ENCODE peak calls at places on chromosomes 6 and 20, in ten cellular contexts. N, U, D, I, X, M, O, G, T and S are unnamed samples.

GRCh38 chr20:9501473-9501872 is 12.9 kb upstream of the LAMP5 start:
- DNase-seq in U (no peak), M (no peak), I (no peak), G (no peak), T (no peak), N (no peak), D (no peak), O (no peak), X (no peak), S (no peak)

GRCh38 chr6:168892031-168892430 is 361.6 kb downstream of the THBS2 start:
- DNase-seq in M (no peak), I (no peak), X (no peak), N (peak; percentile 21), U (no peak), G (no peak), T (no peak), D (no peak), O (no peak), S (no peak)

GRCh38 chr6:107318100-107318736 is 141.1 kb downstream of the PDSS2 start:
- DNase-seq in U (peak; percentile 64), D (peak; percentile 79), G (peak; percentile 49), X (peak; percentile 80), O (peak; percentile 27), N (peak; percentile 82), T (peak; percentile 35), I (peak; percentile 72), M (peak; percentile 27), S (no peak)

GRCh38 chr20:25282796-25283195 is 34.9 kb downstream of the PYGB start:
- DNase-seq in U (no peak), D (no peak), O (no peak), T (peak; percentile 15), X (no peak), G (no peak), M (no peak), I (no peak), N (no peak), S (peak; percentile 29)

GRCh38 chr6:128311944-128312570 is 208.3 kb downstream of the PTPRK start:
- DNase-seq in T (no peak), M (no peak), I (no peak), O (no peak), U (no peak), N (no peak), X (no peak), D (no peak), G (no peak), S (no peak)

GRCh38 chr20:17295991-17296390 is 69.2 kb downstream of the PCSK2 start:
- DNase-seq in M (no peak), X (no peak), I (no peak), U (no peak), O (no peak), G (no peak), D (no peak), T (no peak), N (no peak), S (no peak)

GRCh38 chr6:73236147-73236750 is 11.0 kb upstream of the KHDC1L start:
- DNase-seq in T (no peak), U (no peak), X (no peak), D (no peak), O (no peak), N (no peak), G (no peak), I (no peak), M (no peak), S (no peak)

GRCh38 chr6:118893095-118893881 is 664 bp upstream of the ASF1A start:
- DNase-seq in T (peak; percentile 31), N (peak; percentile 74), D (no peak), G (peak; percentile 41), U (no peak), X (peak; percentile 82), M (no peak), I (no peak), O (no peak), S (no peak)

GRCh38 chr6:84411060-84411629 is 183.7 kb upstream of the CEP162 start:
- DNase-seq in M (no peak), T (no peak), G (no peak), N (no peak), I (no peak), U (no peak), D (no peak), O (no peak), X (no peak), S (no peak)

GRCh38 chr6:55276745-55277627 is 50.3 kb upstream of the GFRAL start:
- DNase-seq in N (peak; percentile 79), T (no peak), M (peak; percentile 20), O (no peak), I (no peak), X (peak; percentile 53), D (peak; percentile 79), G (peak; percentile 25), U (no peak), S (no peak)

GRCh38 chr6:148440877-148441453 is 98.3 kb downstream of the SASH1 start:
- DNase-seq in U (peak; percentile 78), X (no peak), D (peak; percentile 38), O (no peak), M (peak; percentile 68), G (peak; percentile 68), T (peak; percentile 74), N (peak; percentile 42), I (no peak), S (peak; percentile 58)

GRCh38 chr6:107060704-107061103 is 32.7 kb downstream of the MTRES1 start:
- DNase-seq in G (no peak), M (no peak), X (no peak), I (no peak), U (no peak), T (no peak), D (peak; percentile 55), N (no peak), O (no peak), S (no peak)

GRCh38 chr20:34907616-34908469 is 31.4 kb downstream of the ACSS2 start:
- DNase-seq in O (no peak), D (no peak), M (peak; percentile 53), I (no peak), U (no peak), N (no peak), X (no peak), G (peak; percentile 58), T (peak; percentile 47), S (peak; percentile 62)

GRCh38 chr6:50541941-50542340 is 171.4 kb upstream of the TFAP2D start:
- DNase-seq in G (no peak), U (no peak), N (no peak), D (no peak), O (no peak), T (no peak), X (no peak), M (no peak), I (no peak), S (no peak)

GRCh38 chr6:2259002-2259494 is 13.6 kb upstream of the GMDS start:
- DNase-seq in T (no peak), X (no peak), M (no peak), D (no peak), N (no peak), G (no peak), I (no peak), U (no peak), O (no peak), S (no peak)
- TF ChIP-seq CTCF in T (no peak), X (no peak), M (no peak), D (no peak), N (no peak), G (no peak), I (no peak), U (no peak), O (no peak), S (no peak)

DNA sequence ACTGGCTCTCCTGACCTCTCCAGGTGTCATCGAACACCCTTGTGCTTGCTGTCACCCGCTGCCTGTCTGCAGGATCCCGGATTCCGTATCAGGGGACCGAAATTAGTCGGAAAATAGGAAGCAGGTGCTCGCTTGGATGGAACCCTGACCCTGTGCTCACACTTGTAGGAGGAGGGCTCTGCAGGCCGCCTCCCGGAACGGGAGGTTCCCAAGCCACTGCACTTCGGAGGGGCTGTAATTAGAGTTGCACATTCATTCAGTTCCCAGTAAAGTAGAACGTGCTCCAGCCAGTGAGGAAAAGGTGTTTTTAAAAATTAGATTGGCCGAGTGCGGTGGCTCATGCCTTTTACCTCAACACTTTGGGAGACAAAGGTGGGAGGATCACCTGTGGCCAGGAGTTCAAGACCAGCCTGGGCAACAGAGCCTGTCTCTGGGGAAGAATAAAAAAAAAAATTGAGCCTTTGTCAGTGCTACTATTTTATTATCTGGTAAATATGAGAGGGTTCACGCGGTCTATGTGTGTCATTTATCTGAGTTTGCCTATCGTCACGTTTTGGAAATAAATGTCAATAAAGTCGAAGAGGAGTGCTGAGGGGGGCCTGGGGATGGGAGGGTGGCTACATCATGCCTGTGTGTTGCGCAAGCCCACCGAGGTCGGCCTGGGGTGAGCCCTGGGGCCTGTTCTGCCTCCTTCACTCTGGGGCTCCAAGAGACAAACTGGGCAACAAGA is 1.5 kb upstream of the GMEB2 start:
- DNase-seq in M (no peak), G (peak; percentile 74), X (peak; percentile 82), T (no peak), O (no peak), I (peak; percentile 87), N (peak; percentile 31), U (peak; percentile 76), D (peak; percentile 60), S (peak; percentile 60)
- H3K27ac ChIP-seq in M (peak overlapping the region; percentile 99), G (peak overlapping the region; percentile 95), X (peak overlapping the region; percentile 48), T (peak overlapping the region; percentile 93), O (no peak overlapping the region), I (peak overlapping the region; percentile 100), N (no peak overlapping the region), U (peak overlapping the region; percentile 65), D (no peak overlapping the region), S (peak overlapping the region; percentile 97)

DNA sequence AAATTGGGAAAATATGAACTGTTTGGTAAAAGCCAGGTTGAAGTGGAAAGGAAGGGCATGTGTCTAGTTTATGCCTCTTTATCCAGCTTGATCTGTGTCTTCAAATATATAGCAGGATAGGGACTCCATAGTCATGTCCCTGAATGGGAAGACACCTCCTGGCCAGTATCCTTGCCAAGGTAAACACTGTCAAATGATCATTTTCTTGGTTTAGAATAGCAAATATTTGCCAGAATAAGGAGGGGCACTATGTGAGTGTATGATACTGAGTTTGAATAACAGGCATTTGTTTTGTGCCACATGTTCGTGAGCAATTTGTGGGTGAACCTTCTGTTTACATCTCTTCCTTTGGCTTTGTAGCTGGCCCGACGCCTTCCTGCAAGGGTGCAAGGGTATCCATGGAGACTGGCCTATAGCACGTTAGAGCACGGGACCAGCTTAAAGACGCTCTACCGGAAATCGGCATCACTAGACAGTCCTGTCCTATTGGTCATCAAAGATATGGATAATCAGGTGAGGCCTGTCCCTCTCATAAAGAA is 34.2 kb upstream of the HINT3 start:
- DNase-seq in I (no peak), M (no peak), G (no peak), T (no peak), N (no peak), O (no peak), U (no peak), X (no peak), D (no peak), S (no peak)
- H3K4me1 ChIP-seq in I (peaks cover 59% of the 10 kb centered on the region), M (peaks cover 30% of the 10 kb centered on the region), G (peaks cover 25% of the 10 kb centered on the region), T (peaks cover 4% of the 10 kb centered on the region), N (peaks cover 23% of the 10 kb centered on the region), O (no peaks in the 10 kb centered on the region), U (peaks cover 16% of the 10 kb centered on the region), X (no peaks in the 10 kb centered on the region), D (peaks cover 11% of the 10 kb centered on the region), S (peaks cover 77% of the 10 kb centered on the region)

GRCh38 chr6:162177733-162178132 is 549.8 kb downstream of the PRKN start:
- DNase-seq in I (no peak), D (peak; percentile 68), X (no peak), N (peak; percentile 51), O (no peak), M (no peak), T (no peak), U (no peak), G (peak; percentile 23), S (no peak)
- TF ChIP-seq CTCF in I (no peak), D (peak; percentile 49), X (no peak), N (peak; percentile 55), O (no peak), M (peak; percentile 62), T (peak; percentile 31), U (peak; percentile 29), G (no peak), S (no peak)